ENCODE peak calls at places on chromosome X, in ten cellular contexts. One of them, this sample, is unnamed.

GRCh38 chrX:38175140-38175539 is 45.5 kb downstream of the SRPX start:
- DNase-seq in GDM1: no peak
- DNase-seq in BJ: no peak
- DNase-seq in SK-N-SH: peak
- DNase-seq in A549: peak
- DNase-seq in tibial nerve: no peak
- DNase-seq in stimulated activated CD4-positive, alpha-beta T cell treated with anti-CD3 and anti-CD28 coated beads, Interleukin-12 subunit alpha, Interleukin-12 subunit beta, amount 100 ng/mL, for 24 hours: no peak
- DNase-seq in left ventricle myocardium superior: no peak
- DNase-seq in activated T-helper 1 cell treated with anti-CD3 and anti-CD28 coated beads, Interleukin-12 subunit alpha, Interleukin-12 subunit beta, Interleukin-2, Interleukin-4 antibody, amounts not matched to agents 30 ng/mL and 10 ng/mL and 1 ng/mL, durations not matched to agents 14 hours and 24 hours and 36 hours: no peak
- DNase-seq in globus pallidus: no peak
- DNase-seq in this sample: peak

GRCh38 chrX:10769165-10769564 is 148.8 kb upstream of the MID1 start:
- DNase-seq in GDM1: no peak
- DNase-seq in BJ: no peak
- DNase-seq in SK-N-SH: peak
- DNase-seq in A549: peak
- DNase-seq in tibial nerve: no peak
- DNase-seq in stimulated activated CD4-positive, alpha-beta T cell treated with anti-CD3 and anti-CD28 coated beads, Interleukin-12 subunit alpha, Interleukin-12 subunit beta, amount 100 ng/mL, for 24 hours: no peak
- DNase-seq in left ventricle myocardium superior: no peak
- DNase-seq in activated T-helper 1 cell treated with anti-CD3 and anti-CD28 coated beads, Interleukin-12 subunit alpha, Interleukin-12 subunit beta, Interleukin-2, Interleukin-4 antibody, amounts not matched to agents 30 ng/mL and 10 ng/mL and 1 ng/mL, durations not matched to agents 14 hours and 24 hours and 36 hours: no peak
- DNase-seq in globus pallidus: peak
- DNase-seq in this sample: peak

GRCh38 chrX:71998836-71999509 is 88.3 kb downstream of the NHSL2 start:
- DNase-seq in GDM1: no peak
- DNase-seq in BJ: no peak
- DNase-seq in SK-N-SH: peak
- DNase-seq in A549: peak
- DNase-seq in tibial nerve: peak
- DNase-seq in stimulated activated CD4-positive, alpha-beta T cell treated with anti-CD3 and anti-CD28 coated beads, Interleukin-12 subunit alpha, Interleukin-12 subunit beta, amount 100 ng/mL, for 24 hours: no peak
- DNase-seq in left ventricle myocardium superior: no peak
- DNase-seq in activated T-helper 1 cell treated with anti-CD3 and anti-CD28 coated beads, Interleukin-12 subunit alpha, Interleukin-12 subunit beta, Interleukin-2, Interleukin-4 antibody, amounts not matched to agents 30 ng/mL and 10 ng/mL and 1 ng/mL, durations not matched to agents 14 hours and 24 hours and 36 hours: no peak
- DNase-seq in globus pallidus: peak
- DNase-seq in this sample: peak

GRCh38 chrX:1534321-1535168 is 2.4 kb downstream of the P2RY8 start:
- DNase-seq in GDM1: no peak
- DNase-seq in BJ: no peak
- DNase-seq in SK-N-SH: no peak
- DNase-seq in A549: no peak
- DNase-seq in tibial nerve: no peak
- DNase-seq in stimulated activated CD4-positive, alpha-beta T cell treated with anti-CD3 and anti-CD28 coated beads, Interleukin-12 subunit alpha, Interleukin-12 subunit beta, amount 100 ng/mL, for 24 hours: no peak
- DNase-seq in left ventricle myocardium superior: no peak
- DNase-seq in activated T-helper 1 cell treated with anti-CD3 and anti-CD28 coated beads, Interleukin-12 subunit alpha, Interleukin-12 subunit beta, Interleukin-2, Interleukin-4 antibody, amounts not matched to agents 30 ng/mL and 10 ng/mL and 1 ng/mL, durations not matched to agents 14 hours and 24 hours and 36 hours: peak
- DNase-seq in globus pallidus: no peak
- DNase-seq in this sample: peak

GRCh38 chrX:119826399-119826959 is 26.3 kb downstream of the UPF3B start:
- DNase-seq in GDM1: no peak
- DNase-seq in BJ: no peak
- DNase-seq in SK-N-SH: no peak
- DNase-seq in A549: no peak
- DNase-seq in tibial nerve: peak
- DNase-seq in stimulated activated CD4-positive, alpha-beta T cell treated with anti-CD3 and anti-CD28 coated beads, Interleukin-12 subunit alpha, Interleukin-12 subunit beta, amount 100 ng/mL, for 24 hours: no peak
- DNase-seq in left ventricle myocardium superior: no peak
- DNase-seq in activated T-helper 1 cell treated with anti-CD3 and anti-CD28 coated beads, Interleukin-12 subunit alpha, Interleukin-12 subunit beta, Interleukin-2, Interleukin-4 antibody, amounts not matched to agents 30 ng/mL and 10 ng/mL and 1 ng/mL, durations not matched to agents 14 hours and 24 hours and 36 hours: peak
- DNase-seq in globus pallidus: no peak
- DNase-seq in this sample: no peak

GRCh38 chrX:54711735-54712134 is 86.3 kb downstream of the ITIH6 start:
- DNase-seq in GDM1: no peak
- DNase-seq in BJ: no peak
- DNase-seq in SK-N-SH: no peak
- DNase-seq in A549: no peak
- DNase-seq in tibial nerve: no peak
- DNase-seq in stimulated activated CD4-positive, alpha-beta T cell treated with anti-CD3 and anti-CD28 coated beads, Interleukin-12 subunit alpha, Interleukin-12 subunit beta, amount 100 ng/mL, for 24 hours: no peak
- DNase-seq in left ventricle myocardium superior: no peak
- DNase-seq in activated T-helper 1 cell treated with anti-CD3 and anti-CD28 coated beads, Interleukin-12 subunit alpha, Interleukin-12 subunit beta, Interleukin-2, Interleukin-4 antibody, amounts not matched to agents 30 ng/mL and 10 ng/mL and 1 ng/mL, durations not matched to agents 14 hours and 24 hours and 36 hours: no peak
- DNase-seq in globus pallidus: no peak
- DNase-seq in this sample: no peak

GRCh38 chrX:77398341-77398740 is 48.8 kb upstream of the FGF16 start:
- DNase-seq in GDM1: no peak
- DNase-seq in BJ: no peak
- DNase-seq in SK-N-SH: no peak
- DNase-seq in A549: no peak
- DNase-seq in tibial nerve: no peak
- DNase-seq in stimulated activated CD4-positive, alpha-beta T cell treated with anti-CD3 and anti-CD28 coated beads, Interleukin-12 subunit alpha, Interleukin-12 subunit beta, amount 100 ng/mL, for 24 hours: no peak
- DNase-seq in left ventricle myocardium superior: no peak
- DNase-seq in activated T-helper 1 cell treated with anti-CD3 and anti-CD28 coated beads, Interleukin-12 subunit alpha, Interleukin-12 subunit beta, Interleukin-2, Interleukin-4 antibody, amounts not matched to agents 30 ng/mL and 10 ng/mL and 1 ng/mL, durations not matched to agents 14 hours and 24 hours and 36 hours: no peak
- DNase-seq in globus pallidus: no peak
- DNase-seq in this sample: no peak

GRCh38 chrX:140163376-140164159 is 198.2 kb upstream of the CXorf66 start:
- DNase-seq in GDM1: no peak
- DNase-seq in BJ: no peak
- DNase-seq in SK-N-SH: no peak
- DNase-seq in A549: no peak
- DNase-seq in tibial nerve: no peak
- DNase-seq in stimulated activated CD4-positive, alpha-beta T cell treated with anti-CD3 and anti-CD28 coated beads, Interleukin-12 subunit alpha, Interleukin-12 subunit beta, amount 100 ng/mL, for 24 hours: no peak
- DNase-seq in left ventricle myocardium superior: no peak
- DNase-seq in activated T-helper 1 cell treated with anti-CD3 and anti-CD28 coated beads, Interleukin-12 subunit alpha, Interleukin-12 subunit beta, Interleukin-2, Interleukin-4 antibody, amounts not matched to agents 30 ng/mL and 10 ng/mL and 1 ng/mL, durations not matched to agents 14 hours and 24 hours and 36 hours: no peak
- DNase-seq in globus pallidus: no peak
- DNase-seq in this sample: no peak

GRCh38 chrX:87517571-87518141 is at the start of gene KLHL4:
- DNase-seq in GDM1: no peak
- DNase-seq in BJ: no peak
- DNase-seq in SK-N-SH: no peak
- DNase-seq in A549: no peak
- DNase-seq in tibial nerve: no peak
- DNase-seq in stimulated activated CD4-positive, alpha-beta T cell treated with anti-CD3 and anti-CD28 coated beads, Interleukin-12 subunit alpha, Interleukin-12 subunit beta, amount 100 ng/mL, for 24 hours: no peak
- DNase-seq in left ventricle myocardium superior: no peak
- DNase-seq in activated T-helper 1 cell treated with anti-CD3 and anti-CD28 coated beads, Interleukin-12 subunit alpha, Interleukin-12 subunit beta, Interleukin-2, Interleukin-4 antibody, amounts not matched to agents 30 ng/mL and 10 ng/mL and 1 ng/mL, durations not matched to agents 14 hours and 24 hours and 36 hours: no peak
- DNase-seq in globus pallidus: peak
- DNase-seq in this sample: peak

GRCh38 chrX:154732421-154733071 is 18.3 kb downstream of the GAB3 start:
- DNase-seq in GDM1: peak
- DNase-seq in BJ: no peak
- DNase-seq in SK-N-SH: no peak
- DNase-seq in A549: no peak
- DNase-seq in tibial nerve: no peak
- DNase-seq in stimulated activated CD4-positive, alpha-beta T cell treated with anti-CD3 and anti-CD28 coated beads, Interleukin-12 subunit alpha, Interleukin-12 subunit beta, amount 100 ng/mL, for 24 hours: no peak
- DNase-seq in left ventricle myocardium superior: no peak
- DNase-seq in activated T-helper 1 cell treated with anti-CD3 and anti-CD28 coated beads, Interleukin-12 subunit alpha, Interleukin-12 subunit beta, Interleukin-2, Interleukin-4 antibody, amounts not matched to agents 30 ng/mL and 10 ng/mL and 1 ng/mL, durations not matched to agents 14 hours and 24 hours and 36 hours: no peak
- DNase-seq in globus pallidus: no peak
- DNase-seq in this sample: no peak

GRCh38 chrX:84724576-84724975 is 222.3 kb upstream of the HDX start:
- DNase-seq in GDM1: no peak
- DNase-seq in BJ: no peak
- DNase-seq in SK-N-SH: no peak
- DNase-seq in A549: no peak
- DNase-seq in tibial nerve: no peak
- DNase-seq in stimulated activated CD4-positive, alpha-beta T cell treated with anti-CD3 and anti-CD28 coated beads, Interleukin-12 subunit alpha, Interleukin-12 subunit beta, amount 100 ng/mL, for 24 hours: no peak
- DNase-seq in left ventricle myocardium superior: no peak
- DNase-seq in activated T-helper 1 cell treated with anti-CD3 and anti-CD28 coated beads, Interleukin-12 subunit alpha, Interleukin-12 subunit beta, Interleukin-2, Interleukin-4 antibody, amounts not matched to agents 30 ng/mL and 10 ng/mL and 1 ng/mL, durations not matched to agents 14 hours and 24 hours and 36 hours: no peak
- DNase-seq in globus pallidus: no peak
- DNase-seq in this sample: no peak

GRCh38 chrX:4932790-4933189 is 1219.3 kb upstream of the PRKX start:
- DNase-seq in GDM1: no peak
- DNase-seq in BJ: no peak
- DNase-seq in SK-N-SH: no peak
- DNase-seq in A549: no peak
- DNase-seq in tibial nerve: no peak
- DNase-seq in stimulated activated CD4-positive, alpha-beta T cell treated with anti-CD3 and anti-CD28 coated beads, Interleukin-12 subunit alpha, Interleukin-12 subunit beta, amount 100 ng/mL, for 24 hours: no peak
- DNase-seq in left ventricle myocardium superior: no peak
- DNase-seq in activated T-helper 1 cell treated with anti-CD3 and anti-CD28 coated beads, Interleukin-12 subunit alpha, Interleukin-12 subunit beta, Interleukin-2, Interleukin-4 antibody, amounts not matched to agents 30 ng/mL and 10 ng/mL and 1 ng/mL, durations not matched to agents 14 hours and 24 hours and 36 hours: no peak
- DNase-seq in globus pallidus: no peak
- DNase-seq in this sample: no peak

GRCh38 chrX:41779058-41779564 is 55.1 kb downstream of the GPR82 start:
- DNase-seq in GDM1: no peak
- DNase-seq in BJ: no peak
- DNase-seq in SK-N-SH: no peak
- DNase-seq in A549: peak
- DNase-seq in tibial nerve: no peak
- DNase-seq in stimulated activated CD4-positive, alpha-beta T cell treated with anti-CD3 and anti-CD28 coated beads, Interleukin-12 subunit alpha, Interleukin-12 subunit beta, amount 100 ng/mL, for 24 hours: no peak
- DNase-seq in left ventricle myocardium superior: no peak
- DNase-seq in activated T-helper 1 cell treated with anti-CD3 and anti-CD28 coated beads, Interleukin-12 subunit alpha, Interleukin-12 subunit beta, Interleukin-2, Interleukin-4 antibody, amounts not matched to agents 30 ng/mL and 10 ng/mL and 1 ng/mL, durations not matched to agents 14 hours and 24 hours and 36 hours: no peak
- DNase-seq in globus pallidus: no peak
- DNase-seq in this sample: no peak

GRCh38 chrX:63754141-63754859 is 30.7 kb downstream of the ARHGEF9 start:
- DNase-seq in GDM1: no peak
- DNase-seq in BJ: no peak
- DNase-seq in SK-N-SH: no peak
- DNase-seq in A549: peak
- DNase-seq in tibial nerve: no peak
- DNase-seq in stimulated activated CD4-positive, alpha-beta T cell treated with anti-CD3 and anti-CD28 coated beads, Interleukin-12 subunit alpha, Interleukin-12 subunit beta, amount 100 ng/mL, for 24 hours: peak
- DNase-seq in left ventricle myocardium superior: no peak
- DNase-seq in activated T-helper 1 cell treated with anti-CD3 and anti-CD28 coated beads, Interleukin-12 subunit alpha, Interleukin-12 subunit beta, Interleukin-2, Interleukin-4 antibody, amounts not matched to agents 30 ng/mL and 10 ng/mL and 1 ng/mL, durations not matched to agents 14 hours and 24 hours and 36 hours: no peak
- DNase-seq in globus pallidus: no peak
- DNase-seq in this sample: no peak

GRCh38 chrX:9467181-9467580 is 2.3 kb downstream of the TBL1X start:
- DNase-seq in GDM1: no peak
- DNase-seq in BJ: no peak
- DNase-seq in SK-N-SH: no peak
- DNase-seq in A549: no peak
- DNase-seq in tibial nerve: no peak
- DNase-seq in stimulated activated CD4-positive, alpha-beta T cell treated with anti-CD3 and anti-CD28 coated beads, Interleukin-12 subunit alpha, Interleukin-12 subunit beta, amount 100 ng/mL, for 24 hours: no peak
- DNase-seq in left ventricle myocardium superior: no peak
- DNase-seq in activated T-helper 1 cell treated with anti-CD3 and anti-CD28 coated beads, Interleukin-12 subunit alpha, Interleukin-12 subunit beta, Interleukin-2, Interleukin-4 antibody, amounts not matched to agents 30 ng/mL and 10 ng/mL and 1 ng/mL, durations not matched to agents 14 hours and 24 hours and 36 hours: no peak
- DNase-seq in globus pallidus: no peak
- DNase-seq in this sample: no peak